ENCODE peak calls at places on chromosomes 1 and 21, in nine cellular contexts. H is GM23248, F is neuronal stem cell, W is testis, T is mesenchymal stem cell, A is colonic mucosa, G is left ventricle myocardium inferior, Z is fibroblast of lung, M is upper lobe of right lung. B is an unnamed sample.

GRCh38 chr21:45545691-45546531 is 3.7 kb upstream of the SLC19A1 start:
- DNase-seq in H (no peak), F (no peak), W (no peak), T (no peak), A (peak; percentile 15), G (peak; percentile 7), Z (no peak), M (peak; percentile 57), B (peak; percentile 7)

GRCh38 chr1:115275216-115275615 is 62.8 kb downstream of the NGF start:
- DNase-seq in H (no peak), F (no peak), W (no peak), T (peak; percentile 11), A (no peak), G (no peak), Z (peak; percentile 59), M (no peak), B (no peak)

GRCh38 chr1:27119270-27119618 is 35.7 kb downstream of the SLC9A1 start:
- DNase-seq in H (peak; percentile 81), F (no peak), W (no peak), T (no peak), A (no peak), G (no peak), Z (peak; percentile 86), M (no peak), B (no peak)

GRCh38 chr1:83705091-83705490 is 293.8 kb downstream of the TTLL7 start:
- DNase-seq in H (peak; percentile 5), F (no peak), W (no peak), T (peak; percentile 12), A (no peak), G (no peak), Z (peak; percentile 52), M (no peak), B (no peak)

GRCh38 chr1:246152986-246153431 is 354.1 kb downstream of the SMYD3 start:
- DNase-seq in H (no peak), F (no peak), W (no peak), T (no peak), A (no peak), G (no peak), Z (no peak), M (no peak), B (no peak)

GRCh38 chr1:201298381-201299367 is 15.4 kb downstream of the PKP1 start:
- DNase-seq in H (peak; percentile 37), F (no peak), W (no peak), T (no peak), A (peak; percentile 75), G (no peak), Z (no peak), M (no peak), B (no peak)

GRCh38 chr1:224317383-224318045 is 12.5 kb downstream of the NVL start:
- DNase-seq in H (no peak), F (no peak), W (no peak), T (no peak), A (no peak), G (no peak), Z (no peak), M (no peak), B (no peak)

GRCh38 chr1:238492271-238492670 is 601.5 kb upstream of the ZP4 start:
- DNase-seq in H (no peak), F (no peak), W (no peak), T (no peak), A (no peak), G (no peak), Z (no peak), M (no peak), B (no peak)

GRCh38 chr1:2528966-2529750 is 905 bp downstream of the HES5 start:
- DNase-seq in H (peak; percentile 48), F (no peak), W (peak; percentile 38), T (peak; percentile 41), A (no peak), G (no peak), Z (no peak), M (no peak), B (no peak)

GRCh38 chr1:8787218-8787617 is 30.2 kb downstream of the RERE start:
- DNase-seq in H (no peak), F (no peak), W (no peak), T (no peak), A (no peak), G (no peak), Z (no peak), M (no peak), B (no peak)

GRCh38 chr1:8780405-8780804 is 37.0 kb downstream of the RERE start:
- DNase-seq in H (no peak), F (no peak), W (no peak), T (no peak), A (no peak), G (no peak), Z (no peak), M (no peak), B (no peak)

GRCh38 chr1:8782001-8782620 is 35.3 kb downstream of the RERE start:
- DNase-seq in H (no peak), F (no peak), W (no peak), T (no peak), A (no peak), G (no peak), Z (no peak), M (no peak), B (no peak)

GRCh38 chr1:8777867-8778266 is 39.6 kb downstream of the RERE start:
- DNase-seq in H (no peak), F (no peak), W (no peak), T (no peak), A (no peak), G (no peak), Z (no peak), M (no peak), B (no peak)

GRCh38 chr1:8782955-8783354 is 34.5 kb downstream of the RERE start:
- DNase-seq in H (no peak), F (no peak), W (no peak), T (no peak), A (no peak), G (no peak), Z (no peak), M (no peak), B (no peak)
- H3K36me3 ChIP-seq in H (no peaks in the 10 kb centered on the region), F (peaks cover 1% of the 10 kb centered on the region), W (no peaks in the 10 kb centered on the region), T (no peaks in the 10 kb centered on the region), A (no peaks in the 10 kb centered on the region), G (no peaks in the 10 kb centered on the region), Z (no peaks in the 10 kb centered on the region), M (no peaks in the 10 kb centered on the region), B (peaks cover 9% of the 10 kb centered on the region)

GRCh38 chr21:33019516-33019884 is 6.2 kb upstream of the OLIG2 start:
- DNase-seq in H (no peak), F (no peak), W (no peak), T (no peak), A (no peak), G (no peak), Z (no peak), M (no peak), B (no peak)
- H3K4me3 ChIP-seq in H (no peak overlapping the region), F (no peak overlapping the region), W (peak overlapping the region; percentile 33), T (no peak overlapping the region), A (no peak overlapping the region), G (peak overlapping the region; percentile 43), Z (no peak overlapping the region), M (no peak overlapping the region), B (peak overlapping the region; percentile 41)

DNA sequence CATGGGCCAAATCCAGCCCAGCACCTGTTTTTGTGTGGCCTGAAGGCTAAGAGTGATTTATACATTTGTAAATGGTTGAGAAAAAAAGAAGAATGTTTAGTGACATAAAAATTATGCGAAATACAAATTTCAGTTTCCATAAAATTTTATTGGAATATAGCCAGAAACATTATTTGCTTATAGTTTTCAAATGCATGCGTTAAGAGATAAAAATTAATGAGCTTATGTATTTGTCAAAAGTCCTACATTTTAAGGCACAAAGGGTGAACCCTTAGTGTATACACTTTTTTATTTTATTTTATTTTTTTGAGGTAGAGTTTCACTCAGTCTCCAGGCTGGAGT is 2.1 kb downstream of the MORC3 start:
- DNase-seq in H (no peak), F (no peak), W (no peak), T (no peak), A (no peak), G (no peak), Z (no peak), M (no peak), B (no peak)
- H3K27ac ChIP-seq in H (peak overlapping the region; percentile 86), F (peak overlapping the region; percentile 51), W (peak overlapping the region; percentile 98), T (peak overlapping the region; percentile 50), A (peak overlapping the region; percentile 99), G (peak overlapping the region; percentile 95), Z (peak overlapping the region; percentile 57), M (peak overlapping the region; percentile 98), B (peak overlapping the region; percentile 94)

DNA sequence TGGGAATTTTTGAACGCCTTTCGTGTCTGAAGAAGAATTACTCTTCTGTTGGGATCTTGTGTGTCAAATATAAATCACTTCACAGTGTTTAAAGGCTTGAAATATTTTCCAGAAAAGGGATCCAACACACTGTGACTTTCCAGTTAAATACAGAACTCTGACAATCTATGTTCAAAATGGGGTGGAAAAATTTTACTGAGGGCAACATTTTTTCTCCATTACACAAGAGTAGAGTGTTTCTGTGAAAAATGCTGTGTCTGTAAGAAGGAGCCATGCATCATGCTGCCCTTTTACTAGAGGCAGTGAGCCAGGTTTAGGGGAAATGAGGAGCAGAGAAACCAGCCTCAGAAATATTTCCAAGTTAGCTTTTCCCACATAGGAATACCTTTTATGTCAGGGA is 86.5 kb downstream of the VPS13D start:
- DNase-seq in H (peak; percentile 69), F (no peak), W (no peak), T (no peak), A (no peak), G (no peak), Z (no peak), M (no peak), B (no peak)
- H3K36me3 ChIP-seq in H (peaks cover 32% of the 10 kb centered on the region), F (peaks cover 9% of the 10 kb centered on the region), W (no peaks in the 10 kb centered on the region), T (peaks cover 26% of the 10 kb centered on the region), A (no peaks in the 10 kb centered on the region), G (peaks cover 87% of the 10 kb centered on the region), Z (peaks cover 4% of the 10 kb centered on the region), M (peaks cover 87% of the 10 kb centered on the region), B (peaks cover 7% of the 10 kb centered on the region)

GRCh38 chr1:111198836-111199235 is 1.6 kb downstream of the DENND2D start:
- DNase-seq in H (no peak), F (no peak), W (no peak), T (no peak), A (no peak), G (no peak), Z (no peak), M (no peak), B (no peak)
- H3K4me3 ChIP-seq in H (no peak overlapping the region), F (no peak overlapping the region), W (no peak overlapping the region), T (no peak overlapping the region), A (peak overlapping the region; percentile 14), G (peak overlapping the region; percentile 29), Z (no peak overlapping the region), M (peak overlapping the region; percentile 55), B (no peak overlapping the region)

DNA sequence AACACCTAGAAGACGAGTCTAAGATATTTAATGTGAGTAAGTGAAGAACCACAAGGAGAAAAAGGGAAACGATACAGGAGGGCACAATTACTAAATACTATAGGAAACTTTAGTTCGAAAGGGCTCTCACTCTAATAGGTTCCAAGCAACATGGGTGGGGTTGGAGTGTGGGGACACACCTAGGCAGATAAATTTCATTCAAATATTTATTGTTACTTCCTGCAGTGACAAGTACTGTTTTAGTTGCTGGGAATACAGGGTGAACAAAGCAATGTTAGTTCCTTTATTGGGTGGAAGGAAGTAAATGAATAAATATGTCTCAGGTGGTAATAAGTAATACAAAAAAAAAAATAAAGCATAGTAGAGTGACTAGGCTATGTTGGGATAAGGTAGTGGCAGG is 73.2 kb upstream of the B3GALT2 start:
- DNase-seq in H (no peak), F (no peak), W (no peak), T (no peak), A (no peak), G (no peak), Z (no peak), M (no peak), B (no peak)
- H3K27ac ChIP-seq in H (no peak overlapping the region), F (no peak overlapping the region), W (no peak overlapping the region), T (no peak overlapping the region), A (no peak overlapping the region), G (no peak overlapping the region), Z (no peak overlapping the region), M (no peak overlapping the region), B (no peak overlapping the region)

B was measured in WERI-Rb-1.